ENCODE peak calls at places on chromosome 16, in five cellular contexts. L is tibial nerve, W is astrocyte, B is mucosa of descending colon, A is lower lobe of right lung. Z is an unnamed sample.

GRCh38 chr16:14501331-14502255 is 128.5 kb downstream of the PARN start:
- DNase-seq in L (peak; percentile 83), W (peak; percentile 97), B (peak; percentile 67), A (peak; percentile 83), Z (peak; percentile 86)

GRCh38 chr16:54397838-54398237 is 111.3 kb upstream of the IRX3 start:
- DNase-seq in L (no peak), W (no peak), B (no peak), A (no peak), Z (no peak)

GRCh38 chr16:68764866-68765265 is 27.8 kb downstream of the CDH1 start:
- DNase-seq in L (no peak), W (no peak), B (no peak), A (no peak), Z (no peak)

GRCh38 chr16:75514296-75514695 is 19.1 kb upstream of the CHST6 start:
- DNase-seq in L (no peak), W (no peak), B (no peak), A (no peak), Z (no peak)

GRCh38 chr16:87344931-87345631 is 27.9 kb upstream of the C16orf95 start:
- DNase-seq in L (peak; percentile 22), W (no peak), B (peak; percentile 66), A (peak; percentile 65), Z (no peak)

GRCh38 chr16:52547001-52547833 is at the start of gene TOX3:
- DNase-seq in L (no peak), W (no peak), B (peak; percentile 74), A (no peak), Z (no peak)

GRCh38 chr16:77234611-77235010 is 35.4 kb downstream of the SYCE1L start:
- DNase-seq in L (no peak), W (no peak), B (no peak), A (no peak), Z (no peak)

GRCh38 chr16:12470311-12471229 is 333.1 kb downstream of the CPPED1 start:
- DNase-seq in L (no peak), W (peak; percentile 65), B (no peak), A (no peak), Z (no peak)

GRCh38 chr16:10970065-10970464 is 25.7 kb downstream of the CLEC16A start:
- DNase-seq in L (peak; percentile 37), W (peak; percentile 44), B (no peak), A (no peak), Z (no peak)

GRCh38 chr16:69243479-69243878 is 56.5 kb downstream of the SNTB2 start:
- DNase-seq in L (no peak), W (peak; percentile 82), B (no peak), A (no peak), Z (no peak)

GRCh38 chr16:8721693-8722348 is 47.4 kb downstream of the ABAT start:
- DNase-seq in L (no peak), W (no peak), B (no peak), A (no peak), Z (no peak)

GRCh38 chr16:55655709-55656694 is at the start of gene SLC6A2:
- DNase-seq in L (no peak), W (no peak), B (no peak), A (no peak), Z (peak; percentile 42)

GRCh38 chr16:72934661-72935403 is 113.1 kb downstream of the ZFHX3 start:
- DNase-seq in L (peak; percentile 69), W (peak; percentile 72), B (no peak), A (no peak), Z (no peak)

GRCh38 chr16:71937868-71938510 is 42.7 kb downstream of the IST1 start:
- DNase-seq in L (no peak), W (no peak), B (no peak), A (no peak), Z (no peak)

GRCh38 chr16:71933017-71933416 is 37.7 kb downstream of the IST1 start:
- DNase-seq in L (no peak), W (no peak), B (no peak), A (no peak), Z (no peak)

GRCh38 chr16:71931599-71931998 is 36.3 kb downstream of the IST1 start:
- DNase-seq in L (no peak), W (no peak), B (peak; percentile 20), A (no peak), Z (no peak)

GRCh38 chr16:71930993-71931392 is 35.7 kb downstream of the IST1 start:
- DNase-seq in L (no peak), W (no peak), B (no peak), A (no peak), Z (no peak)

DNA sequence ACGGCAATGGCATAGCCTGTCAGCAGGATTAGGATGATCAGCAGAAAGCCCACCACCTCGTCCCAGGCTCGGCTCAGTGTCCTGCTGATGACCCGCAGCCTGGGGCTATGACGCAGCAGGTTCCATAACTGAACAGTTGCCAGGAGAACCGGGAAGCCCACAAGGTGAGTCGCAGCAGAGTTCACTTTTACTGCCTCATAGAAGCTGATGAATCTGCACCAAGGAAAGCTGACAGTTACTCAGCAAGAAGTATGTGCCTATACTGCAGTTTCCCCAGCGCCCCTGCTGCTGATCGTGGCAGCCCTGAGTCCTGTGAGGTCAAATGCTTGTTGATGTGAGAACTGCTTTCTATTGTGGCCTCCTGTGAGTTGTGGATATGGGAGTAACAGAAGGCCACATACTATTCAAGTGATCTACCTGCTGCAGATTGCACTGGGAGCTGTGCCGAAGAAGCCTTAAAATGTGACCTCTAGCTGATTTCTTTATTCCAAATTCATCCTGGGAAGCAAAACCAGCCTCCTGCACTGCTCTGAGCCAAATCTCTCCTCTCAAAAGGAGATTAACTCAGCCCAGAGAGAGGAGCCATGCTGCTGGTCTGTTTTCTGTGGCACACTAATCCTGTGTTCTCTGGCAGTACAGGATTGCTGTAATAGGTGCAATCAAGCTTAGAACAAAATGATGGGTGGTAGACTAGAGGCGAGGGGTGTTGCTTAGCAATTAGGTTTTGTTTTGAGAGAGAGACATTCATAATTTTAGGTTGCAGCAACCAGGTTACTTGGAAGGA is 38.8 kb downstream of the IST1 start:
- DNase-seq in L (no peak), W (peak; percentile 45), B (no peak), A (no peak), Z (no peak)
- H3K4me3 ChIP-seq in L (no peak overlapping the region), W (no peak overlapping the region), B (no peak overlapping the region), A (no peak overlapping the region), Z (no peak overlapping the region)

GRCh38 chr16:86203557-86204275 is 304.8 kb downstream of the IRF8 start:
- DNase-seq in L (no peak), W (no peak), B (no peak), A (no peak), Z (no peak)

GRCh38 chr16:86202267-86202666 is 303.3 kb downstream of the IRF8 start:
- DNase-seq in L (no peak), W (no peak), B (no peak), A (no peak), Z (no peak)

GRCh38 chr16:86207350-86207749 is 303.0 kb upstream of the FOXF1 start:
- DNase-seq in L (no peak), W (no peak), B (no peak), A (no peak), Z (no peak)

GRCh38 chr16:86202760-86203426 is 303.9 kb downstream of the IRF8 start:
- DNase-seq in L (no peak), W (no peak), B (no peak), A (no peak), Z (no peak)

DNA sequence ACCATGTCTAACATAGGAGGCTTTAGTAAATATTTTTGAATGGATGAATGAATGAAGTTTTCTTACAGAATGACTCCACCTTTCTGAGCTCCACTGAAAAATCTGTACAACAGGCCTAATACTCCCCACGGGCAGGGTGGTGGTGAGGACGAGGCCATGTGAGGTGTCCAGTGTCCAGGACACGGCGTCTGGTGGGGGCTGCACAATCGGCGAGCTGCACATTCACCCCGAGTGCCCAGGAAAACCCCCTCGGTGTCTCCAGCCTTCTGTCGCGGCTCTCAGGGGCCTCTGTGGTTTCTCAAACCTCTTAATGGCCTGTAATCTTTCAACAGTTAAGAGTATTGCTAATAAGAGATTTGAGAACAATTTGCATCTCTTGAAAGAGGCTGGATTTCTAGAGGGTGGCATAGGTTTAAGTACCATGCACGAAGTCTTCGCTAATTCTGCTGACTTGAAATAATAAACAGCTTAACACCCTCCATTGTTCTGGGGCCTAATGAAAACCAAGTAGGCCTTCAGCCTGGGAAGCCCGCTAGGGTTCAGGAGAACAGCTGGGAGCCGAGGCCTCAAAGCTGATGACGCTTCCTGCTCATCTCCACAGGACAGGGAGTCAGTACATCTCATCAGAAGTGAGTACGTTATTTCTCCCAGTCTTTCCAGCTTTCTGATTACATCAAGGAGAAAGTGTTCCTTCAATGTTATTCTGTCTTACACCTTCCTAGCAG is 304.6 kb upstream of the FOXF1 start:
- DNase-seq in L (no peak), W (no peak), B (no peak), A (no peak), Z (no peak)
- H3K9me3 ChIP-seq in L (no peaks in the 10 kb centered on the region), W (no peaks in the 10 kb centered on the region), B (no peaks in the 10 kb centered on the region), A (no peaks in the 10 kb centered on the region), Z (no peaks in the 10 kb centered on the region)

GRCh38 chr16:2468142-2468724 is 2.9 kb upstream of the NTN3 start:
- DNase-seq in L (no peak), W (no peak), B (no peak), A (no peak), Z (no peak)

GRCh38 chr16:2468725-2469398 is 2.2 kb upstream of the NTN3 start:
- DNase-seq in L (no peak), W (no peak), B (no peak), A (no peak), Z (no peak)

GRCh38 chr16:2470234-2470601 is 879 bp upstream of the NTN3 start:
- DNase-seq in L (no peak), W (no peak), B (no peak), A (no peak), Z (no peak)

GRCh38 chr16:2470603-2471015 is 488 bp upstream of the NTN3 start:
- DNase-seq in L (no peak), W (no peak), B (no peak), A (no peak), Z (no peak)

DNA sequence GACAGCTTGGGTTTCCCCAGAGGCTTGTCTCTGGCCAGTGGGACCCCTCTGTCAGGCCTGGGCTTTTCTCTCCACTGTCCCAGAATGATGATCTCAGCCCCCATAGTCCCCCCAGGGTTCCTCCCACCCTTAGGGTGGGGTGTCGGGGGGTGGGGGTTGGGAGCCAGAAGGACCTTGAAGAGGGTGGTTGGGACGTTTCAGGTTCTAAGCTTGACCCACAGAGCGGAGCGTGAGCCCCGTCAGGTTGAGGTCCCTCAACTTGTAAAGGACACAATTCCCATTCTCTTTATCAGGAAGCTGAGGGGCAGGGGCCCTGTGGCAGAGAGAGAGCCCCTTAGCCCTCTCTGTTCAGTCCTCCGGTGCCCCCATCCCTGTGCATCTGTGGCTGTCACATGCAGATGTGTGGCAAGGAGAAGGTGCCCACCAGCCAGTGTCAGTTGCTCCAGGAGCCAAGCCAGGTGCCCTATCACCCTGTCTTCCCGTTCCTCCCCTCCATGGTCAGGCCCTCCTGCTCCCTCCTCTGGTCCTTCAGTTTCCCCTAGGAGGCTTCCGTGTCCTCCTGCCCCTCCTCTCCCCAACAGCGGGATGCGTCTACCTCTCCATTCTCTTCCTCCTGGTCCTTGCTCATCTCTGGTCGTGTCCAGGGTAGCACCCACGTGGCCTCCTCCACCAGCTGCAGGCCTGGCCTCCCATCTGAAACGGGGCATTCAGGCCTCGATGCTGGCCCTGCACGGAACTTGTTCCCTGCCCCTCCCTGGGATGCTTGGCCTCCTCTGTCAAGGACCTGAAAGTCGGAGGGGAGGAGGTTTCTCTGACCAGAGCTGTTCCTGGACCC is 1.5 kb upstream of the NTN3 start:
- DNase-seq in L (no peak), W (no peak), B (no peak), A (no peak), Z (no peak)
- H3K4me3 ChIP-seq in L (no peak overlapping the region), W (no peak overlapping the region), B (no peak overlapping the region), A (no peak overlapping the region), Z (no peak overlapping the region)

DNA sequence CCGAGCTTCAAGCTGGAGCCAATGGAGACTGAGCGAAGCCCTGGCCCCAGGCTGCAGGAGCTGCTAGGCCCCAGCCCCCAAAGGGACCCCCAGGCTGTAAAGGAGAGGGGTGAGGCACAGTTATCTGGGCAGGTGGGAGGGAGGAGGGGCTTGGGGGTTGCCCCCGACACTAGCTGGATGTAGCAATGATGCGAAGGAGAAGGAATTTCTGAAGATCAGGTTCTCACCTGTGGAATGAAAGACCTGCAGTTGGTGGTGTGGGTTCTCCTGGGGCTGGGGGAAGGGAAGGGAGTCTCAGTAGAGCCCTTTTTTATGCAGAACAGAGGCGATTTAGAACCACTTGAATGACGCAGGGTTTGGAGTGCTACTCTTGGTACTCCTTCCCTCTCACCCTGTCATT is 1.8 kb downstream of the ZNF263 start:
- DNase-seq in L (no peak), W (no peak), B (no peak), A (no peak), Z (no peak)
- H3K9me3 ChIP-seq in L (peaks cover 13% of the 10 kb centered on the region), W (peaks cover 18% of the 10 kb centered on the region), B (peaks cover 37% of the 10 kb centered on the region), A (peaks cover 39% of the 10 kb centered on the region), Z (no peaks in the 10 kb centered on the region)

Z was measured in testis.